ENCODE peak calls at places on chromosomes 16 and 17, in ten cellular contexts. J, K, O, B, G, S, T, D, E and A are unnamed samples.

GRCh38 chr17:33390479-33391027 is 97.5 kb upstream of the ASIC2 start:
- DNase-seq in O (no peak), E (peak), G (no peak), J (no peak), B (no peak), T (no peak), K (peak), D (no peak), S (no peak), A (no peak)

GRCh38 chr16:66273644-66274334 is 92.7 kb upstream of the CDH5 start:
- DNase-seq in G (no peak), E (peak), B (no peak), T (peak), S (no peak), D (no peak), J (peak), O (no peak), K (peak), A (peak)

GRCh38 chr16:56884026-56884582 is 19.1 kb downstream of the SLC12A3 start:
- DNase-seq in S (no peak), K (no peak), T (no peak), O (no peak), E (no peak), D (no peak), G (no peak), J (no peak), B (no peak), A (no peak)

GRCh38 chr16:66152841-66153525 is 213.5 kb upstream of the CDH5 start:
- DNase-seq in E (peak), B (no peak), O (no peak), S (no peak), G (no peak), K (peak), T (no peak), D (no peak), J (no peak), A (peak)

GRCh38 chr16:51418258-51418657 is 267.2 kb upstream of the SALL1 start:
- DNase-seq in T (no peak), B (no peak), K (no peak), S (no peak), O (no peak), G (no peak), E (no peak), J (no peak), D (no peak), A (no peak)

GRCh38 chr16:85296859-85297698 is 184.8 kb upstream of the CIBAR2 start:
- DNase-seq in S (peak), G (peak), B (peak), D (no peak), J (no peak), K (peak), T (peak), E (no peak), O (no peak), A (no peak)

GRCh38 chr17:82932146-82933005 is 92.6 kb upstream of the ZNF750 start:
- DNase-seq in O (no peak), G (no peak), J (no peak), B (no peak), K (peak), D (no peak), T (peak), S (peak), E (peak), A (no peak)

GRCh38 chr16:82157836-82158235 is 12.2 kb downstream of the MPHOSPH6 start:
- DNase-seq in K (peak), B (no peak), T (no peak), E (peak), D (no peak), S (no peak), J (no peak), G (no peak), O (no peak), A (no peak)

GRCh38 chr16:57960310-57960709 is 10.6 kb downstream of the CNGB1 start:
- DNase-seq in T (no peak), D (no peak), B (no peak), E (no peak), J (no peak), K (no peak), O (no peak), S (no peak), G (no peak), A (no peak)

GRCh38 chr16:85573696-85574641 is 39.2 kb upstream of the GSE1 start:
- DNase-seq in S (no peak), O (no peak), D (no peak), B (peak), J (no peak), T (no peak), G (no peak), K (peak), E (peak), A (no peak)